ENCODE peak calls at places on chromosomes 16 and 17, in four cellular contexts. G is HCT116, Z is suprapubic skin, O is heart left ventricle. Q is an unnamed sample.
A peak's percentile ranks its signal among the peaks of the same experiment; 100 is the strongest.

GRCh38 chr16:9062301-9062700 is 29.1 kb upstream of the HAPSTR1 start:
- DNase-seq in G (no peak), Z (no peak), O (no peak), Q (no peak)

GRCh38 chr17:77427471-77427991 is 286.8 kb downstream of the SEC14L1 start:
- DNase-seq in O (peak; percentile 84), G (no peak), Z (peak; percentile 87), Q (no peak)

GRCh38 chr16:57786632-57787518 is 15.4 kb downstream of the KIFC3 start:
- DNase-seq in G (no peak), O (peak; percentile 95), Z (peak; percentile 75), Q (no peak)

GRCh38 chr16:85279874-85280545 is 167.7 kb upstream of the CIBAR2 start:
- DNase-seq in G (no peak), O (peak; percentile 61), Z (no peak), Q (no peak)

GRCh38 chr16:4316732-4317461 is 1.0 kb downstream of the GLIS2 start:
- DNase-seq in G (no peak), Z (no peak), O (peak; percentile 67), Q (no peak)

GRCh38 chr16:4323071-4323844 is 7.4 kb downstream of the GLIS2 start:
- DNase-seq in Z (no peak), G (no peak), O (no peak), Q (no peak)

GRCh38 chr17:7079581-7080444 is at the start of gene CLEC10A:
- DNase-seq in G (no peak), O (no peak), Z (no peak), Q (no peak)

GRCh38 chr17:2693561-2694380 is 17.8 kb downstream of the CLUH start:
- DNase-seq in G (no peak), O (peak; percentile 26), Z (no peak), Q (no peak)

GRCh38 chr16:1762879-1763520 is 8.3 kb downstream of the NME3 start:
- DNase-seq in Z (no peak), O (no peak), G (no peak), Q (no peak)

GRCh38 chr17:66542183-66542966 is 240.0 kb downstream of the PRKCA start:
- DNase-seq in O (no peak), G (no peak), Z (no peak), Q (no peak)

GRCh38 chr16:86479419-86479818 is 30.9 kb upstream of the FOXF1 start:
- DNase-seq in O (no peak), G (no peak), Z (no peak), Q (no peak)

GRCh38 chr16:67150058-67150832 is 553 bp downstream of the B3GNT9 start:
- DNase-seq in G (no peak), O (peak; percentile 75), Z (peak; percentile 74), Q (no peak)

GRCh38 chr17:2122641-2123302 is 67.9 kb downstream of the HIC1 start:
- DNase-seq in G (no peak), Z (peak; percentile 86), O (peak; percentile 80), Q (no peak)

GRCh38 chr16:29900102-29900887 is at the start of gene ASPHD1:
- DNase-seq in G (peak; percentile 29), O (peak; percentile 71), Z (no peak), Q (no peak)

GRCh38 chr17:62380253-62380652 is at the start of gene EFCAB3:
- DNase-seq in G (no peak), O (no peak), Z (no peak), Q (no peak)

GRCh38 chr16:71484006-71484893 is 4.9 kb downstream of the ZNF19 start:
- DNase-seq in Z (peak; percentile 92), O (peak; percentile 90), G (peak; percentile 93), Q (peak; percentile 17)

GRCh38 chr16:71409038-71409775 is 32.6 kb downstream of the TLE7 start:
- DNase-seq in G (no peak), Z (no peak), O (no peak), Q (no peak)

GRCh38 chr16:15608398-15609285 is 34.3 kb downstream of the MARF1 start:
- DNase-seq in Z (no peak), G (no peak), O (no peak), Q (no peak)

GRCh38 chr16:8931864-8932263 is 31.8 kb downstream of the USP7 start:
- DNase-seq in Z (no peak), O (peak; percentile 52), G (no peak), Q (no peak)

GRCh38 chr16:1823821-1824220 is 2.8 kb downstream of the HAGH start:
- DNase-seq in G (no peak), Z (no peak), O (peak; percentile 50), Q (no peak)

GRCh38 chr16:3035972-3036725 is 595 bp downstream of the BICDL2 start:
- DNase-seq in G (no peak), O (no peak), Z (no peak), Q (no peak)

GRCh38 chr17:19724501-19725420 is 8.4 kb upstream of the SLC47A2 start:
- DNase-seq in Z (peak; percentile 87), O (peak; percentile 69), G (no peak), Q (no peak)

GRCh38 chr16:3180445-3180878 is 7.5 kb upstream of the OR1F1 start:
- DNase-seq in O (no peak), Z (no peak), G (no peak), Q (no peak)

GRCh38 chr16:3112058-3112880 is at the start of gene ZNF205:
- DNase-seq in Z (peak; percentile 86), G (no peak), O (peak; percentile 84), Q (no peak)

GRCh38 chr17:5583426-5584382 is 605 bp downstream of the NLRP1 start:
- DNase-seq in Z (no peak), G (no peak), O (peak; percentile 40), Q (no peak)

GRCh38 chr16:65410801-65411200 is 288.9 kb upstream of the CDH11 start:
- DNase-seq in Z (no peak), O (no peak), G (no peak), Q (no peak)

GRCh38 chr16:87924041-87924851 is 12.1 kb downstream of the CA5A start:
- DNase-seq in O (no peak), G (no peak), Z (no peak), Q (no peak)

GRCh38 chr17:36008998-36009665 is 7.8 kb upstream of the CCL15 start:
- DNase-seq in Z (no peak), O (no peak), G (no peak), Q (no peak)

GRCh38 chr16:17372383-17372782 is 98.4 kb downstream of the XYLT1 start:
- DNase-seq in O (no peak), G (no peak), Z (no peak), Q (no peak)

GRCh38 chr16:57473906-57474305 is 11.4 kb downstream of the POLR2C start:
- DNase-seq in Z (no peak), G (no peak), O (no peak), Q (no peak)

GRCh38 chr17:76709077-76709950 is 1.5 kb downstream of the MXRA7 start:
- DNase-seq in Z (peak; percentile 88), G (no peak), O (peak; percentile 93), Q (no peak)

GRCh38 chr17:74547736-74548135 is 1.8 kb upstream of the CD300C start:
- DNase-seq in G (no peak), Z (no peak), O (no peak), Q (no peak)

GRCh38 chr17:79192503-79193500 is 118.2 kb downstream of the ENGASE start:
- DNase-seq in Z (no peak), G (no peak), O (peak; percentile 39), Q (no peak)

GRCh38 chr16:88634141-88634993 is 4.0 kb upstream of the IL17C start:
- DNase-seq in Z (no peak), O (peak; percentile 60), G (no peak), Q (no peak)

GRCh38 chr16:85720319-85720637 is 30.6 kb downstream of the C16orf74 start:
- DNase-seq in G (no peak), O (no peak), Z (no peak), Q (no peak)

GRCh38 chr17:17541640-17542001 is 45.4 kb upstream of the RASD1 start:
- DNase-seq in G (no peak), O (no peak), Z (no peak), Q (no peak)

GRCh38 chr17:67456889-67457288 is 79.8 kb downstream of the PITPNC1 start:
- DNase-seq in O (no peak), G (no peak), Z (no peak), Q (no peak)

GRCh38 chr17:15119928-15120327 is 145.2 kb downstream of the PMP22 start:
- DNase-seq in G (no peak), O (no peak), Z (no peak), Q (no peak)

GRCh38 chr17:29590261-29590978 is 972 bp upstream of the GIT1 start:
- DNase-seq in G (peak; percentile 13), Z (no peak), O (peak; percentile 52), Q (no peak)

GRCh38 chr17:80220709-80221215 is 535 bp downstream of the SLC26A11 start:
- DNase-seq in O (no peak), Z (no peak), G (no peak), Q (no peak)
- H3K4me3 ChIP-seq in O (peak overlapping the region; percentile 89), Z (peak overlapping the region; percentile 94), G (peak overlapping the region; percentile 97), Q (peak overlapping the region; percentile 99)

GRCh38 chr17:41734139-41734948 is at the start of gene HAP1:
- DNase-seq in O (no peak), Z (no peak), G (no peak), Q (no peak)
- TF ChIP-seq POLR2A in O (no peak), Z (no peak), G (peak; percentile 66), Q (no peak)

GRCh38 chr17:55722742-55723487 is at the start of gene TMEM100:
- DNase-seq in Z (peak; percentile 76), G (no peak), O (peak; percentile 49), Q (no peak)
- H3K4me3 ChIP-seq in Z (peak within 1 kb of the TSS; percentile 36), G (no peak within 1 kb of the TSS), O (peak within 1 kb of the TSS; percentile 35), Q (peak within 1 kb of the TSS; percentile 37)

DNA sequence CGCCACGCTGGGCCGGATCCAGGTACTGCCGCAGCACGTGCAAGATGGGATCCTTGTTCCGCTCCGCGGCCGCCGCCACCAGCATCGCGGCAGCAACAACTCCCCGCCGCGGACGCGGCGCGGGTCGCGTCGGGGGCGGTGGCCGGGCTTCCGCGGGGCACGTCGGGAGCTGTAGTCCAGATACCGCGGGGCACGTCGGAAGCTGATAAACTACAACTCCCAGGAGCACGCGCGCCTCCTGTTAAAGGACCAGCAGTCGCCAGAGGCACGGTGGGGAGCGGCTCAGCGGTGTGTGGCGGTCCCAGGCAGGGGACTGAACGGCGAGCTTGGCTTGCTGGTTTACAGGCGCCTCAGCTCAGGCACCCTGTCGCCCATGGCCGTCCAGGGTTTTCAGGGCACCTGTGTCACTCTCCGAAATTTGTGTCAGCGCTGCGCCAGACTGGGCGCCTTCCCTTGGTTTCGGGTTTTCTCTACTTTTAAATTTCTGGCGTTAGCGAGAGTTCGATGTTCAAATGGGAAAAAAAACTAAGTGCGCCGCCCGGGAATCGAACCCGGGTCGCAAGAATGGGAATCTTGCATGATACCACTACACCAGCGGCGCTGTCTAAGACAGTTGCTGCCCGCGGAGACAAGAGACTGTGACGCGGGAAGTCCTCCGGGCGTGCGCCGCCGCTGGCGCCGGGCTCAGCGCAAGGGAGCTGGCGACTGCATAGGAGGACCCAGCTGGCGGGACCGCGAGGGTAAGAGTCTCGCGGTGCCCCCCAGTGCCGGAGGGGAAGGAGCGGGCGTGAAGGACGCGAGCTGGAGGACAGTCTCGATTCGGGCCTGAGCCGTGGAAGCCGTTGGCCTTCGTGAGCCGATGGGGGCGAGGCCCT is at the start of gene METTL26:
- DNase-seq in Z (peak; percentile 97), O (peak; percentile 98), G (peak; percentile 63), Q (peak; percentile 81)
- TF ChIP-seq POLR2A in Z (no peak), O (no peak), G (peak; percentile 30), Q (no peak)

GRCh38 chr17:4119299-4119698 is 23.5 kb downstream of the ZZEF1 start:
- DNase-seq in O (no peak), G (no peak), Z (no peak), Q (no peak)
- H3K4me3 ChIP-seq in O (no peak overlapping the region), G (no peak overlapping the region), Z (no peak overlapping the region), Q (no peak overlapping the region)